ENCODE peak calls at places on chromosomes 12 and 14, in ten cellular contexts. W, K, Z, M, G, O, R, L, D and H are unnamed samples.

GRCh38 chr12:91171475-91171874 is 11.1 kb downstream of the DCN start:
- DNase-seq in O (no peak), D (no peak), M (no peak), R (no peak), G (no peak), L (no peak), Z (no peak), K (no peak), W (no peak), H (no peak)

GRCh38 chr12:89469361-89469760 is 55.2 kb downstream of the GALNT4 start:
- DNase-seq in D (no peak), G (no peak), O (no peak), M (peak), Z (no peak), K (peak), L (peak), R (peak), W (no peak), H (no peak)

GRCh38 chr12:62260733-62261683 is 804 bp downstream of the USP15 start:
- DNase-seq in W (peak), D (peak), R (peak), L (peak), Z (peak), K (peak), G (peak), O (peak), M (peak), H (peak)

GRCh38 chr14:59305836-59306555 is 117.5 kb downstream of the DAAM1 start:
- DNase-seq in K (peak), O (no peak), D (no peak), W (no peak), G (no peak), Z (no peak), L (peak), R (peak), M (peak), H (no peak)

GRCh38 chr12:81962126-81962856 is 203.1 kb upstream of the PPFIA2 start:
- DNase-seq in K (no peak), Z (no peak), L (no peak), W (no peak), R (no peak), O (no peak), D (no peak), G (no peak), M (no peak), H (no peak)

GRCh38 chr14:89391123-89391522 is 25.9 kb downstream of the FOXN3 start:
- DNase-seq in Z (no peak), R (no peak), G (no peak), O (no peak), L (peak), W (no peak), K (no peak), M (peak), D (no peak), H (no peak)

GRCh38 chr12:107864235-107864634 is 89.7 kb downstream of the ASCL4 start:
- DNase-seq in R (no peak), M (no peak), Z (no peak), O (peak), K (no peak), W (no peak), L (no peak), G (no peak), D (peak), H (no peak)

GRCh38 chr12:27493260-27493935 is 30.6 kb upstream of the PPFIBP1 start:
- DNase-seq in K (peak), O (no peak), M (peak), L (peak), R (no peak), D (no peak), W (no peak), G (no peak), Z (no peak), H (peak)

GRCh38 chr12:124625867-124626675 is 58.7 kb upstream of the NCOR2 start:
- DNase-seq in L (peak), W (no peak), K (peak), D (no peak), G (peak), Z (no peak), M (peak), O (peak), R (peak), H (peak)

GRCh38 chr14:26870722-26871121 is 272.9 kb upstream of the NOVA1 start:
- DNase-seq in L (no peak), O (no peak), G (no peak), Z (no peak), W (no peak), R (no peak), K (no peak), M (no peak), D (no peak), H (no peak)

GRCh38 chr12:129067482-129067881 is 214.2 kb downstream of the GLT1D1 start:
- DNase-seq in G (peak), K (no peak), O (peak), R (no peak), W (no peak), D (no peak), Z (no peak), L (no peak), M (no peak), H (no peak)

GRCh38 chr12:76947270-76947669 is 68.5 kb upstream of the CSRP2 start:
- DNase-seq in G (no peak), L (no peak), O (no peak), K (no peak), D (no peak), W (no peak), M (no peak), Z (no peak), R (no peak), H (no peak)

GRCh38 chr14:38880643-38881567 is 222.1 kb downstream of the SEC23A start:
- DNase-seq in D (no peak), Z (no peak), G (no peak), W (no peak), M (no peak), K (no peak), R (no peak), L (no peak), O (no peak), H (no peak)

GRCh38 chr12:53232641-53233538 is 881 bp upstream of the RARG start:
- DNase-seq in K (peak), W (peak), D (no peak), L (peak), G (peak), O (peak), M (no peak), R (peak), Z (no peak), H (peak)

GRCh38 chr14:72961579-72962335 is 35.5 kb downstream of the DCAF4 start:
- DNase-seq in M (peak), G (no peak), D (no peak), Z (no peak), W (no peak), R (peak), O (no peak), K (peak), L (peak), H (peak)

GRCh38 chr12:117313906-117314305 is 47.5 kb downstream of the NOS1 start:
- DNase-seq in K (no peak), R (no peak), G (no peak), O (no peak), Z (no peak), D (no peak), L (no peak), W (no peak), M (no peak), H (no peak)

GRCh38 chr12:46368138-46368537 is 4.4 kb downstream of the SLC38A2 start:
- DNase-seq in O (no peak), K (peak), D (no peak), Z (peak), G (no peak), M (no peak), W (no peak), R (no peak), L (no peak), H (no peak)

GRCh38 chr14:100644383-100644782 is 57.2 kb upstream of the BEGAIN start:
- DNase-seq in M (no peak), Z (no peak), O (peak), R (no peak), G (no peak), D (no peak), K (no peak), W (no peak), L (no peak), H (no peak)

GRCh38 chr12:2250797-2251196 is 198.0 kb downstream of the CACNA1C start:
- DNase-seq in R (no peak), D (no peak), K (peak), Z (no peak), W (no peak), L (no peak), M (no peak), G (no peak), O (no peak), H (no peak)

GRCh38 chr14:51004801-51005526 is 60.7 kb upstream of the PYGL start:
- DNase-seq in R (peak), O (no peak), W (no peak), Z (no peak), G (no peak), D (no peak), M (peak), L (peak), K (peak), H (peak)

GRCh38 chr14:99471731-99472130 is 8.9 kb downstream of the SETD3 start:
- DNase-seq in G (no peak), Z (no peak), R (no peak), D (no peak), K (no peak), O (no peak), L (no peak), W (no peak), M (no peak), H (no peak)